ENCODE peak calls at places on chromosome 3, in nine cellular contexts. K is NCI-H1105, X is nephron progenitor cell, I is NCI-H460, Q is NCI-H774, B is RWPE1, T is GM23338, H is SW480, E is Caco-2. P is an unnamed sample.

GRCh38 chr3:160450846-160451245 is 1.3 kb upstream of the TRIM59 start:
- DNase-seq in H (no peak), T (peak; percentile 35), X (no peak), B (no peak), E (no peak), Q (no peak), K (no peak), I (no peak), P (no peak)

GRCh38 chr3:42014443-42014945 is 52.6 kb upstream of the ULK4 start:
- DNase-seq in Q (no peak), H (no peak), K (no peak), I (no peak), T (no peak), E (no peak), X (no peak), B (no peak), P (no peak)

GRCh38 chr3:17233398-17233800 is 348.6 kb downstream of the PLCL2 start:
- DNase-seq in K (peak; percentile 31), E (no peak), B (peak; percentile 36), H (peak; percentile 89), I (peak; percentile 42), Q (peak; percentile 36), X (peak; percentile 4), T (peak; percentile 69), P (peak; percentile 15)

GRCh38 chr3:58299839-58300516 is 6.1 kb upstream of the RPP14 start:
- DNase-seq in K (no peak), Q (no peak), H (peak; percentile 61), I (no peak), E (no peak), B (peak; percentile 13), X (no peak), T (peak; percentile 63), P (no peak)

GRCh38 chr3:16290007-16290826 is 25.2 kb downstream of the OXNAD1 start:
- DNase-seq in I (peak; percentile 23), B (peak; percentile 25), T (peak; percentile 75), E (no peak), H (peak; percentile 28), X (peak; percentile 50), Q (peak; percentile 28), K (no peak), P (peak; percentile 64)

GRCh38 chr3:187669675-187670504 is at the start of gene SST:
- DNase-seq in T (peak; percentile 94), I (peak; percentile 21), E (peak; percentile 59), B (peak; percentile 46), X (peak; percentile 89), H (no peak), K (no peak), Q (no peak), P (no peak)

GRCh38 chr3:188581791-188582190 is 427.8 kb downstream of the LPP start:
- DNase-seq in X (no peak), H (no peak), Q (no peak), T (no peak), K (no peak), B (no peak), E (no peak), I (no peak), P (no peak)

GRCh38 chr3:187646906-187647660 is 23.1 kb downstream of the SST start:
- DNase-seq in E (no peak), B (no peak), Q (no peak), K (no peak), I (no peak), X (no peak), T (no peak), H (no peak), P (no peak)

GRCh38 chr3:47985376-47985775 is 30.8 kb downstream of the MAP4 start:
- DNase-seq in T (no peak), X (no peak), K (no peak), Q (no peak), H (no peak), B (no peak), I (no peak), E (no peak), P (no peak)

GRCh38 chr3:23937296-23937695 is 7.8 kb upstream of the NR1D2 start:
- DNase-seq in Q (no peak), X (no peak), B (no peak), K (no peak), H (no peak), T (no peak), E (no peak), I (no peak), P (no peak)

GRCh38 chr3:53949541-53949940 is 57.9 kb upstream of the SELENOK start:
- DNase-seq in K (peak; percentile 49), E (no peak), X (no peak), I (no peak), B (no peak), Q (no peak), H (no peak), T (no peak), P (peak; percentile 42)

GRCh38 chr3:7713724-7714123 is 787.9 kb upstream of the LMCD1 start:
- DNase-seq in I (no peak), Q (no peak), X (no peak), E (no peak), K (no peak), B (no peak), T (peak; percentile 34), H (no peak), P (no peak)

GRCh38 chr3:51681453-51681852 is 10.4 kb downstream of the TEX264 start:
- DNase-seq in Q (no peak), I (no peak), T (no peak), E (no peak), K (no peak), H (peak; percentile 57), B (peak; percentile 52), X (no peak), P (no peak)

GRCh38 chr3:138442433-138442832 is 8.0 kb downstream of the ESYT3 start:
- DNase-seq in X (peak; percentile 16), Q (no peak), H (peak; percentile 87), K (no peak), E (peak; percentile 82), I (peak; percentile 61), B (peak; percentile 79), T (no peak), P (no peak)

GRCh38 chr3:24052446-24052845 is 107.4 kb downstream of the NR1D2 start:
- DNase-seq in X (no peak), T (no peak), E (no peak), K (no peak), B (no peak), I (no peak), H (no peak), Q (no peak), P (no peak)

GRCh38 chr3:122123885-122124284 is 59.6 kb upstream of the CASR start:
- DNase-seq in I (no peak), E (no peak), B (no peak), Q (no peak), X (no peak), H (no peak), K (no peak), T (no peak), P (no peak)

GRCh38 chr3:28824316-28824715 is 456.6 kb upstream of the RBMS3 start:
- DNase-seq in I (no peak), Q (no peak), B (no peak), E (no peak), H (no peak), K (no peak), T (no peak), X (no peak), P (no peak)